ENCODE peak calls at places on chromosome 10, in ten cellular contexts. X is endodermal cell; P is Calu3; G is nephron progenitor cell; I is suprapubic skin; O is coronary artery; M is mammary epithelial cell; D is CD8-positive, alpha-beta T cell; B is kidney epithelial cell; N is BJ. W is an unnamed sample.

GRCh38 chr10:45001382-45002148 is 842 bp downstream of the ZNF22 start:
- DNase-seq in X (peak; percentile 74), P (peak; percentile 68), G (no peak), I (peak; percentile 84), O (peak; percentile 88), M (peak; percentile 78), D (peak; percentile 62), B (peak; percentile 45), N (no peak), W (no peak)

GRCh38 chr10:3486346-3487065 is 298.5 kb downstream of the KLF6 start:
- DNase-seq in X (peak; percentile 92), P (peak; percentile 94), G (peak; percentile 66), I (peak; percentile 86), O (no peak), M (peak; percentile 95), D (no peak), B (peak; percentile 93), N (no peak), W (peak; percentile 86)

GRCh38 chr10:126171555-126171954 is 216.7 kb downstream of the ADAM12 start:
- DNase-seq in X (no peak), P (no peak), G (no peak), I (no peak), O (no peak), M (no peak), D (no peak), B (no peak), N (peak; percentile 93), W (no peak)

GRCh38 chr10:86286591-86287421 is 79.8 kb downstream of the GRID1 start:
- DNase-seq in X (peak; percentile 17), P (no peak), G (no peak), I (no peak), O (peak; percentile 68), M (no peak), D (peak; percentile 35), B (no peak), N (no peak), W (peak; percentile 21)

GRCh38 chr10:102545265-102545664 is 41.5 kb downstream of the SUFU start:
- DNase-seq in X (peak; percentile 13), P (no peak), G (no peak), I (no peak), O (peak; percentile 31), M (no peak), D (no peak), B (no peak), N (no peak), W (no peak)

GRCh38 chr10:122521011-122521410 is 39.5 kb upstream of the DMBT1 start:
- DNase-seq in X (no peak), P (no peak), G (no peak), I (no peak), O (no peak), M (no peak), D (no peak), B (no peak), N (no peak), W (no peak)

GRCh38 chr10:34491666-34492065 is 323.4 kb downstream of the PARD3 start:
- DNase-seq in X (no peak), P (no peak), G (no peak), I (no peak), O (no peak), M (no peak), D (no peak), B (no peak), N (no peak), W (no peak)

GRCh38 chr10:63671317-63671937 is 150.2 kb downstream of the REEP3 start:
- DNase-seq in X (no peak), P (no peak), G (no peak), I (no peak), O (no peak), M (no peak), D (no peak), B (no peak), N (peak; percentile 70), W (no peak)

GRCh38 chr10:128526793-128527375 is 400.7 kb upstream of the MKI67 start:
- DNase-seq in X (no peak), P (no peak), G (peak; percentile 20), I (no peak), O (no peak), M (no peak), D (no peak), B (no peak), N (no peak), W (no peak)

GRCh38 chr10:89171996-89172395 is 35.1 kb downstream of the CH25H start:
- DNase-seq in X (no peak), P (no peak), G (no peak), I (no peak), O (no peak), M (no peak), D (no peak), B (no peak), N (no peak), W (no peak)

GRCh38 chr10:132162021-132162531 is 24.7 kb upstream of the DPYSL4 start:
- DNase-seq in X (no peak), P (no peak), G (no peak), I (no peak), O (no peak), M (no peak), D (no peak), B (no peak), N (no peak), W (no peak)

GRCh38 chr10:93437946-93438795 is 44.0 kb downstream of the MYOF start:
- DNase-seq in X (no peak), P (no peak), G (no peak), I (no peak), O (no peak), M (peak; percentile 33), D (no peak), B (no peak), N (no peak), W (peak; percentile 48)

GRCh38 chr10:119283387-119283786 is 76.0 kb downstream of the GRK5 start:
- DNase-seq in X (no peak), P (no peak), G (no peak), I (no peak), O (no peak), M (no peak), D (no peak), B (no peak), N (no peak), W (no peak)

GRCh38 chr10:86733260-86733671 is 23.2 kb upstream of the BMPR1A start:
- DNase-seq in X (no peak), P (no peak), G (no peak), I (no peak), O (no peak), M (no peak), D (no peak), B (no peak), N (no peak), W (no peak)

GRCh38 chr10:126247454-126247975 is 140.8 kb downstream of the ADAM12 start:
- DNase-seq in X (no peak), P (peak; percentile 42), G (no peak), I (peak; percentile 88), O (peak; percentile 92), M (peak; percentile 76), D (no peak), B (peak; percentile 97), N (peak; percentile 99), W (no peak)

GRCh38 chr10:54402576-54402975 is 398.5 kb downstream of the PCDH15 start:
- DNase-seq in X (peak; percentile 50), P (peak; percentile 37), G (peak; percentile 4), I (no peak), O (no peak), M (peak; percentile 32), D (no peak), B (peak; percentile 5), N (no peak), W (no peak)

GRCh38 chr10:60732240-60733188 is 45.8 kb upstream of the CDK1 start:
- DNase-seq in X (peak; percentile 75), P (peak; percentile 35), G (peak; percentile 30), I (peak; percentile 61), O (no peak), M (peak; percentile 44), D (peak; percentile 54), B (no peak), N (no peak), W (peak; percentile 46)

DNA sequence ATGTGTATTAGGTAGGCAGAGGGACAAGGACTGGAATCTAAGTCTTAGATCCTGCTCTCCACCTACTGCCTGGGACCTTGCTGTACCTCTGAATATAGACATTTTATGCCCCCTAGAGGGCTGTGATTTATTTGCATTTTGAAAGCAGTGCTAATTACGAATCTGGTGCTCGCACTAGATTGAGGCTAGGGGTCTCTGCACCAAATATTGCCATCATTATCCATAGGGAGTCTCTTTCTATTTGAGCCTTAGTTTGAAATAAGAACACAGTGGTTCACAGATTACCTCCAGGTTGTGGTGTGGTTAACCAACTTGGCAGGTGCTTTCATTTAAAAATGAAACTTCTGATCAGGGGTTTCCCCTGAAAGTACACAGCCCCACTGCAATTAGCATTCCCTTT is 41.8 kb downstream of the CNNM1 start:
- DNase-seq in X (no peak), P (peak; percentile 20), G (no peak), I (no peak), O (no peak), M (peak; percentile 25), D (no peak), B (no peak), N (no peak), W (no peak)
- TF ChIP-seq CTCF in X (peak; percentile 74), P (peak; percentile 29), G (peak; percentile 17), I (no peak), O (no peak), M (peak; percentile 64), D (no peak), B (peak; percentile 50), N (peak; percentile 56), W (no peak)

GRCh38 chr10:8319704-8320103 is 265.2 kb downstream of the GATA3 start:
- DNase-seq in X (no peak), P (no peak), G (no peak), I (no peak), O (no peak), M (no peak), D (no peak), B (no peak), N (no peak), W (no peak)
- TF ChIP-seq CTCF in X (peak; percentile 64), P (no peak), G (no peak), I (no peak), O (no peak), M (no peak), D (no peak), B (no peak), N (no peak), W (no peak)

GRCh38 chr10:8323443-8324054 is 269.1 kb downstream of the GATA3 start:
- DNase-seq in X (no peak), P (no peak), G (no peak), I (no peak), O (no peak), M (no peak), D (no peak), B (no peak), N (no peak), W (no peak)
- TF ChIP-seq CTCF in X (no peak), P (no peak), G (no peak), I (no peak), O (no peak), M (no peak), D (no peak), B (no peak), N (no peak), W (no peak)

DNA sequence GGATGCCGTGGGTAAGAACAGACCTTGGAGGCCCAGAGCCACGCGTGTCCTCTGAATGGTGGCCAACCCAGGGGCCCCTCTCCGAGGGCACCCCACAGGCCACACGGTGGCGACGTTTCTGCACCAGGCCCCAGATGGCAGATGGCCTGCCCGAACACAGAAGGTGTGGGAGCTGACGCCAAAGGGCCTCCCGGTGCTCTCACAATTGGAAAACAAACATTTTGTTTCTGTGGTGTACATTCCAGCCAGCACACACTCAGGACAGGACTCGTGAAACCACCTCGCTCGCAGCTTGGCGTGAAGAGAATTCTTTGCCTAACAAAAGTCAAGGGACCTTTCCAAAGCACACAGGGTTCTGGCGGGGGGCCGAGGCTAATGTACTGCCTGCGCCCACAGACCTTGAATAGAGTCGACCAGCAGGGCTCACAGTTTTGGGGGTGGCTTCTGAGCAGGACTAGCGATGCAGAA is 112.1 kb downstream of the FAM53B start:
- DNase-seq in X (peak; percentile 78), P (no peak), G (no peak), I (no peak), O (no peak), M (peak; percentile 82), D (peak; percentile 70), B (no peak), N (no peak), W (no peak)
- TF ChIP-seq CTCF in X (peak; percentile 69), P (no peak), G (peak; percentile 10), I (no peak), O (no peak), M (peak; percentile 79), D (peak; percentile 42), B (peak; percentile 32), N (peak; percentile 38), W (no peak)

W was measured in mesothelial cell of epicardium.